ENCODE peak calls at places on chromosomes 6 and 20, in six cellular contexts. Z is Panc1; T is CD8-positive, alpha-beta T cell; G is NB4; W is fibroblast of the aortic adventitia; C is uterus. D is an unnamed sample.

GRCh38 chr6:42696526-42697267 is 25.7 kb downstream of the PRPH2 start:
- DNase-seq in Z (no peak), T (no peak), G (no peak), W (peak), C (peak), D (no peak)

GRCh38 chr6:89611666-89612065 is 26.9 kb downstream of the LYRM2 start:
- DNase-seq in Z (no peak), T (no peak), G (no peak), W (peak), C (no peak), D (no peak)

GRCh38 chr6:41693281-41693838 is 42.0 kb downstream of the TFEB start:
- DNase-seq in Z (no peak), T (no peak), G (no peak), W (no peak), C (no peak), D (no peak)

GRCh38 chr6:105981002-105981887 is 104.9 kb upstream of the PRDM1 start:
- DNase-seq in Z (no peak), T (no peak), G (no peak), W (no peak), C (no peak), D (no peak)

GRCh38 chr6:37531026-37531425 is 31.3 kb upstream of the CCDC167 start:
- DNase-seq in Z (no peak), T (no peak), G (no peak), W (no peak), C (no peak), D (no peak)

GRCh38 chr6:161228911-161229591 is 44.8 kb downstream of the AGPAT4 start:
- DNase-seq in Z (no peak), T (no peak), G (peak), W (peak), C (no peak), D (no peak)

GRCh38 chr6:148807784-148808183 is 61.0 kb downstream of the UST start:
- DNase-seq in Z (no peak), T (no peak), G (no peak), W (no peak), C (no peak), D (no peak)

GRCh38 chr6:52724406-52725121 is 38.7 kb downstream of the GSTA2 start:
- DNase-seq in Z (peak), T (peak), G (peak), W (peak), C (peak), D (peak)

GRCh38 chr6:137927777-137928218 is 60.7 kb downstream of the TNFAIP3 start:
- DNase-seq in Z (no peak), T (peak), G (peak), W (no peak), C (no peak), D (no peak)

GRCh38 chr6:123808556-123808955 is 4.9 kb downstream of the NKAIN2 start:
- DNase-seq in Z (no peak), T (no peak), G (no peak), W (no peak), C (no peak), D (no peak)

DNA sequence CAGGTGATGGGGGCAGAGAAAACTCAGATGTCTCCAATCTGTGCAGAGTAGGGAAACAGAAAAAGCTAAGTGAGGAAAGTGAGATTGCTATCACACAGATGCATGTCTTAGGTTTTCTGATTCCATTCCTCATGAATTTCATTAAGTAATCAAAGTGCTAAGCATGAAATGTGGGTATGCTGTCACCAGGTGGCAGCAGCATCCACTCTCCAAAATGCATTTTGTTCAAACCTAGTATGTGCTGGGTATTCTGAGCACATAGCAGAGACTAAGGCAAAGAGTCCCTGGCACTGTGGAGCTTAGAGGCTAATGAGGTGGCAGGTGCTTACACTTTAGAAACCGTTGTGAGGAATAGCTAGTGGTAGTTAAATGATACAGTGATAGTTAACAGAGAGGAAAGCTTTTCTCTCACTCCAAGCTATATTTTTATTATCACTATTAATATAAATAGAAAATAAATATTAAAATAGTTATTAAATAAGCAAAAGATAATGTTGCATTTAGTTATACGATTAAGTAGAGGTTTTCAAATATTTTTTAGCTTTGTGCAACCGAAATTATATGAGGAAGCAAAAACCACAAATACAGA is 179.5 kb downstream of the CDH26 start:
- DNase-seq in Z (no peak), T (no peak), G (peak), W (no peak), C (no peak), D (peak)
- TF ChIP-seq CTCF in Z (peak), T (no peak), G (peak), W (no peak), C (no peak), D (peak)

GRCh38 chr6:147384737-147385710 is 123.5 kb upstream of the SAMD5 start:
- DNase-seq in Z (no peak), T (no peak), G (no peak), W (no peak), C (no peak), D (no peak)

GRCh38 chr6:147378819-147379218 is 129.7 kb upstream of the SAMD5 start:
- DNase-seq in Z (no peak), T (no peak), G (no peak), W (no peak), C (no peak), D (no peak)

GRCh38 chr6:147381734-147382133 is 126.8 kb upstream of the SAMD5 start:
- DNase-seq in Z (no peak), T (no peak), G (no peak), W (peak), C (no peak), D (no peak)

GRCh38 chr6:147384029-147384428 is 124.5 kb upstream of the SAMD5 start:
- DNase-seq in Z (no peak), T (no peak), G (no peak), W (no peak), C (no peak), D (no peak)

GRCh38 chr6:147382945-147383554 is 125.4 kb upstream of the SAMD5 start:
- DNase-seq in Z (no peak), T (no peak), G (peak), W (peak), C (no peak), D (no peak)
- TF ChIP-seq CTCF in Z (peak), T (peak), G (peak), W (peak), C (peak), D (peak)

GRCh38 chr6:151350442-151351145 is 40.8 kb downstream of the ZBTB2 start:
- DNase-seq in Z (no peak), T (no peak), G (no peak), W (no peak), C (no peak), D (no peak)

GRCh38 chr6:151351731-151352130 is 39.6 kb downstream of the ZBTB2 start:
- DNase-seq in Z (no peak), T (no peak), G (no peak), W (no peak), C (no peak), D (no peak)

GRCh38 chr6:151352410-151353399 is 38.7 kb downstream of the ZBTB2 start:
- DNase-seq in Z (no peak), T (no peak), G (no peak), W (no peak), C (no peak), D (no peak)

GRCh38 chr6:151351146-151351700 is 40.1 kb downstream of the ZBTB2 start:
- DNase-seq in Z (no peak), T (no peak), G (no peak), W (no peak), C (no peak), D (no peak)

DNA sequence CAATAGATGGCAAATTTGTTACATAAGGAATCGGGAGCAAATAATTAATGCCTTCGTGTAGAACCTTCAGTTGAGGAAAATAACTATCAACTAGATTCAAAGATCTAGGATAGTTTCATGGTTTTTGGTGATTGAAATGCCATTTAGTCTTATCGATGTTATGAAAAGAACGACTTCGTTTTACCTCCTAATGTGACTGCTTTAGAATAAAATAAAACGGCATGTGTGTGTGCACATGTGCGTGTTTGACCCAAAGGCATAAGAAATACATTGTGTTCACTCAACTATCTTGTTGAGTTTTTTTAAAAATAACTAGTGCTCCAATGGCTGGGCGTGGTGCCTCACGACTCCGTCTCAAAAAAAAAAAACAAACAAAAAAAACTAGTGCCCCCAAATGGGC is 37.6 kb downstream of the ZBTB2 start:
- DNase-seq in Z (no peak), T (no peak), G (no peak), W (no peak), C (no peak), D (no peak)
- TF ChIP-seq CTCF in Z (no peak), T (no peak), G (no peak), W (no peak), C (no peak), D (no peak)

GRCh38 chr6:111565316-111566221 is 40.1 kb downstream of the TRAF3IP2 start:
- DNase-seq in Z (no peak), T (no peak), G (peak), W (no peak), C (no peak), D (peak)
- TF ChIP-seq CTCF in Z (no peak), T (no peak), G (no peak), W (no peak), C (no peak), D (no peak)

GRCh38 chr20:44849712-44850111 is 35.8 kb upstream of the YWHAB start:
- DNase-seq in Z (no peak), T (no peak), G (no peak), W (no peak), C (no peak), D (no peak)
- TF ChIP-seq CTCF in Z (peak), T (no peak), G (no peak), W (no peak), C (no peak), D (no peak)

GRCh38 chr6:55953384-55953783 is 78.0 kb upstream of the BMP5 start:
- DNase-seq in Z (peak), T (no peak), G (peak), W (peak), C (no peak), D (no peak)
- TF ChIP-seq CTCF in Z (peak), T (no peak), G (no peak), W (peak), C (no peak), D (no peak)